ENCODE peak calls at places on chromosomes 3 and 15, in ten cellular contexts. O is cardiac muscle cell; Z is fibroblast of lung; E is fibroblast of mammary gland; C is choroid plexus epithelial cell; K is GM23338; J is CD8-positive, alpha-beta T cell; S is AG10803; H is mucosa of descending colon; X is HCT116. U is an unnamed sample.

GRCh38 chr3:15051531-15051930 is 13.6 kb downstream of the MRPS25 start:
- DNase-seq in O (peak; percentile 60), Z (peak; percentile 17), E (peak; percentile 49), C (peak; percentile 70), K (peak; percentile 86), J (peak; percentile 34), S (peak; percentile 21), H (peak; percentile 61), X (peak; percentile 32), U (no peak)

GRCh38 chr3:11236588-11237461 is 35.4 kb upstream of the ATG7 start:
- DNase-seq in O (peak; percentile 37), Z (peak; percentile 48), E (peak; percentile 47), C (peak; percentile 65), K (peak; percentile 90), J (peak; percentile 83), S (peak; percentile 80), H (peak; percentile 93), X (peak; percentile 64), U (peak; percentile 88)

GRCh38 chr3:119643528-119643927 is 16.9 kb downstream of the POPDC2 start:
- DNase-seq in O (peak; percentile 49), Z (peak; percentile 66), E (peak; percentile 83), C (peak; percentile 61), K (no peak), J (no peak), S (peak; percentile 76), H (no peak), X (peak; percentile 41), U (no peak)

GRCh38 chr3:11118181-11118682 is 36.1 kb upstream of the HRH1 start:
- DNase-seq in O (peak; percentile 60), Z (peak; percentile 63), E (peak; percentile 91), C (peak; percentile 47), K (no peak), J (no peak), S (peak; percentile 74), H (no peak), X (no peak), U (no peak)

GRCh38 chr3:86990171-86990733 is 697 bp downstream of the VGLL3 start:
- DNase-seq in O (no peak), Z (no peak), E (no peak), C (peak; percentile 42), K (peak; percentile 70), J (no peak), S (no peak), H (no peak), X (no peak), U (no peak)

GRCh38 chr3:119316313-119316670 is 22.1 kb downstream of the ARHGAP31 start:
- DNase-seq in O (no peak), Z (no peak), E (no peak), C (no peak), K (no peak), J (no peak), S (no peak), H (no peak), X (no peak), U (no peak)

GRCh38 chr3:160473978-160474377 is 24.4 kb upstream of the TRIM59 start:
- DNase-seq in O (peak; percentile 89), Z (peak; percentile 90), E (peak; percentile 99), C (peak; percentile 96), K (no peak), J (no peak), S (peak; percentile 98), H (no peak), X (no peak), U (peak; percentile 97)

GRCh38 chr3:128011140-128011539 is 41.1 kb upstream of the SEC61A1 start:
- DNase-seq in O (peak; percentile 38), Z (peak; percentile 55), E (peak; percentile 20), C (peak; percentile 55), K (peak; percentile 95), J (no peak), S (peak; percentile 21), H (peak; percentile 67), X (peak; percentile 61), U (no peak)

GRCh38 chr3:140972833-140973232 is 31.2 kb downstream of the SLC25A36 start:
- DNase-seq in O (peak; percentile 35), Z (peak; percentile 48), E (peak; percentile 31), C (peak; percentile 62), K (peak; percentile 38), J (no peak), S (peak; percentile 28), H (no peak), X (no peak), U (no peak)

GRCh38 chr15:69784808-69785550 is 312.7 kb downstream of the TLE3 start:
- DNase-seq in O (peak; percentile 18), Z (peak; percentile 3), E (peak; percentile 45), C (no peak), K (no peak), J (no peak), S (peak; percentile 50), H (no peak), X (no peak), U (no peak)

GRCh38 chr3:178097576-178097975 is 438.7 kb upstream of the KCNMB2 start:
- DNase-seq in O (peak; percentile 98), Z (peak; percentile 97), E (peak; percentile 94), C (peak; percentile 90), K (no peak), J (no peak), S (peak; percentile 95), H (peak; percentile 7), X (no peak), U (no peak)

GRCh38 chr3:14200276-14200675 is 21.7 kb downstream of the LSM3 start:
- DNase-seq in O (no peak), Z (no peak), E (peak; percentile 18), C (no peak), K (no peak), J (no peak), S (no peak), H (no peak), X (no peak), U (no peak)

GRCh38 chr3:132421832-132422231 is 4.5 kb downstream of the DNAJC13 start:
- DNase-seq in O (peak; percentile 19), Z (peak; percentile 23), E (peak; percentile 46), C (peak; percentile 41), K (no peak), J (no peak), S (peak; percentile 55), H (no peak), X (no peak), U (no peak)

GRCh38 chr15:51866161-51866560 is 36.7 kb downstream of the TMOD3 start:
- DNase-seq in O (no peak), Z (no peak), E (no peak), C (no peak), K (no peak), J (no peak), S (no peak), H (no peak), X (no peak), U (no peak)

GRCh38 chr3:129608087-129608935 is 1.8 kb upstream of the PLXND1 start:
- DNase-seq in O (peak; percentile 74), Z (peak; percentile 66), E (peak; percentile 76), C (peak; percentile 78), K (peak; percentile 78), J (no peak), S (peak; percentile 68), H (no peak), X (no peak), U (no peak)

GRCh38 chr3:157064402-157064801 is 95.5 kb downstream of the CCNL1 start:
- DNase-seq in O (no peak), Z (no peak), E (no peak), C (no peak), K (no peak), J (no peak), S (no peak), H (peak; percentile 41), X (no peak), U (no peak)

GRCh38 chr15:34055868-34056595 is 17.0 kb upstream of the AVEN start:
- DNase-seq in O (peak; percentile 94), Z (peak; percentile 53), E (peak; percentile 44), C (peak; percentile 82), K (no peak), J (no peak), S (peak; percentile 82), H (no peak), X (no peak), U (no peak)

GRCh38 chr3:196712514-196713413 is 587 bp downstream of the PIGX start:
- DNase-seq in O (peak; percentile 76), Z (peak; percentile 53), E (peak; percentile 56), C (peak; percentile 73), K (peak; percentile 73), J (peak; percentile 66), S (peak; percentile 67), H (peak; percentile 59), X (no peak), U (peak; percentile 9)

GRCh38 chr15:27485265-27485664 is 514.3 kb downstream of the GABRG3 start:
- DNase-seq in O (no peak), Z (no peak), E (no peak), C (no peak), K (peak; percentile 23), J (no peak), S (no peak), H (no peak), X (no peak), U (no peak)
- TF ChIP-seq CTCF in O (no peak), Z (no peak), E (no peak), C (no peak), K (peak; percentile 60), J (no peak), S (no peak), H (no peak), X (no peak), U (no peak)

GRCh38 chr3:186477033-186477432 is 67.1 kb downstream of the CRYGS start:
- DNase-seq in O (no peak), Z (no peak), E (no peak), C (no peak), K (no peak), J (no peak), S (no peak), H (no peak), X (no peak), U (no peak)
- H3K4me3 ChIP-seq in O (no peak overlapping the region), Z (no peak overlapping the region), E (no peak overlapping the region), C (no peak overlapping the region), K (no peak overlapping the region), J (no peak overlapping the region), S (no peak overlapping the region), H (no peak overlapping the region), X (no peak overlapping the region), U (no peak overlapping the region)

GRCh38 chr15:57079907-57080750 is 161.7 kb downstream of the TCF12 start:
- DNase-seq in O (no peak), Z (no peak), E (no peak), C (peak; percentile 24), K (peak; percentile 34), J (no peak), S (no peak), H (no peak), X (no peak), U (no peak)
- TF ChIP-seq CTCF in O (peak; percentile 6), Z (no peak), E (peak; percentile 9), C (peak; percentile 12), K (peak; percentile 31), J (no peak), S (no peak), H (no peak), X (no peak), U (no peak)

GRCh38 chr3:66971891-66972551 is 26.1 kb upstream of the KBTBD8 start:
- DNase-seq in O (peak; percentile 85), Z (peak; percentile 81), E (peak; percentile 71), C (peak; percentile 89), K (peak; percentile 92), J (peak; percentile 63), S (peak; percentile 62), H (peak; percentile 88), X (peak; percentile 51), U (peak; percentile 51)
- H3K4me3 ChIP-seq in O (no peak overlapping the region), Z (peak overlapping the region; percentile 52), E (peak overlapping the region; percentile 33), C (peak overlapping the region; percentile 57), K (peak overlapping the region; percentile 28), J (peak overlapping the region; percentile 70), S (peak overlapping the region; percentile 48), H (no peak overlapping the region), X (peak overlapping the region; percentile 35), U (peak overlapping the region; percentile 29)

GRCh38 chr3:25493786-25494185 is 65.7 kb downstream of the RARB start:
- DNase-seq in O (peak; percentile 86), Z (no peak), E (peak; percentile 66), C (peak; percentile 94), K (no peak), J (no peak), S (peak; percentile 62), H (no peak), X (no peak), U (no peak)
- TF ChIP-seq CTCF in O (no peak), Z (no peak), E (no peak), C (no peak), K (no peak), J (no peak), S (no peak), H (no peak), X (no peak), U (no peak)